ENCODE peak calls at places on chromosomes 16 and 17, in eight cellular contexts. S, D, X, W, F, J, L and M are unnamed samples.

GRCh38 chr17:38339891-38340290 is 3.9 kb downstream of the GPR179 start:
- DNase-seq in X (no peak), L (no peak), W (no peak), S (no peak), D (no peak), F (no peak), J (no peak), M (no peak)

GRCh38 chr16:74874123-74874522 is 99.5 kb upstream of the FA2H start:
- DNase-seq in J (no peak), X (no peak), F (no peak), D (no peak), L (no peak), S (no peak), W (no peak), M (no peak)

GRCh38 chr17:38925263-38925995 is at the start of gene LASP1NB:
- DNase-seq in W (no peak), X (no peak), J (peak; percentile 85), D (no peak), S (peak; percentile 67), F (no peak), L (peak; percentile 70), M (peak; percentile 81)

GRCh38 chr16:30368122-30368791 is 2.0 kb downstream of the TBC1D10B start:
- DNase-seq in J (no peak), X (no peak), F (peak; percentile 57), D (no peak), S (no peak), W (no peak), L (peak; percentile 56), M (no peak)

GRCh38 chr16:66976746-66977145 is 11.6 kb upstream of the CES4A start:
- DNase-seq in D (no peak), L (no peak), W (no peak), F (no peak), X (no peak), J (no peak), S (no peak), M (no peak)

GRCh38 chr17:2705263-2705662 is 6.3 kb downstream of the CLUH start:
- DNase-seq in D (no peak), L (peak; percentile 34), S (peak; percentile 43), J (no peak), F (no peak), X (no peak), W (no peak), M (no peak)

GRCh38 chr17:74737299-74738050 is 419 bp downstream of the RAB37 start:
- DNase-seq in J (no peak), S (peak; percentile 66), L (peak; percentile 48), F (no peak), X (peak; percentile 7), W (no peak), D (no peak), M (no peak)

GRCh38 chr17:15257316-15257925 is 7.7 kb downstream of the PMP22 start:
- DNase-seq in L (peak; percentile 90), F (peak; percentile 81), J (peak; percentile 93), D (peak; percentile 47), S (peak; percentile 91), X (peak; percentile 85), W (no peak), M (peak; percentile 96)

GRCh38 chr16:47475786-47476185 is 14.7 kb downstream of the PHKB start:
- DNase-seq in F (no peak), X (no peak), S (peak; percentile 52), J (no peak), L (no peak), W (no peak), D (no peak), M (no peak)

GRCh38 chr16:88785106-88785924 is at the start of gene PIEZO1:
- DNase-seq in J (peak; percentile 65), W (peak; percentile 73), S (peak; percentile 83), X (no peak), D (no peak), L (peak; percentile 70), F (peak; percentile 57), M (peak; percentile 46)

GRCh38 chr17:2435181-2435741 is 34.4 kb upstream of the MNT start:
- DNase-seq in D (no peak), X (peak; percentile 87), F (no peak), L (peak; percentile 32), S (no peak), J (peak; percentile 29), W (no peak), M (no peak)

GRCh38 chr16:67528222-67528869 is at the start of gene RIPOR1:
- DNase-seq in D (peak; percentile 47), J (peak; percentile 54), W (no peak), X (no peak), L (no peak), S (peak; percentile 67), F (no peak), M (no peak)